ENCODE peak calls at places on chromosomes 3 and 15, in eight cellular contexts. One of them, this sample, is unnamed.

GRCh38 chr3:9396301-9396631 is 1.1 kb upstream of the SETD5 start:
- DNase-seq in esophagus muscularis mucosa: peak
- DNase-seq in H1: peak
- DNase-seq in K562: peak
- DNase-seq in prostate gland: peak
- DNase-seq in stomach: peak
- DNase-seq in spleen: no peak
- DNase-seq in breast epithelium: peak
- DNase-seq in this sample: peak

GRCh38 chr15:78047631-78048409 is 29.7 kb downstream of the TBC1D2B start:
- DNase-seq in K562: no peak
- DNase-seq in H1: no peak
- DNase-seq in spleen: no peak
- DNase-seq in breast epithelium: no peak
- DNase-seq in stomach: no peak
- DNase-seq in prostate gland: no peak
- DNase-seq in esophagus muscularis mucosa: no peak
- DNase-seq in this sample: no peak

GRCh38 chr3:115930922-115931321 is 307.6 kb downstream of the GAP43 start:
- DNase-seq in K562: no peak
- DNase-seq in spleen: no peak
- DNase-seq in breast epithelium: no peak
- DNase-seq in H1: no peak
- DNase-seq in prostate gland: no peak
- DNase-seq in esophagus muscularis mucosa: no peak
- DNase-seq in stomach: no peak
- DNase-seq in this sample: no peak

GRCh38 chr3:175149675-175150074 is 290.5 kb downstream of the NAALADL2 start:
- DNase-seq in esophagus muscularis mucosa: no peak
- DNase-seq in prostate gland: no peak
- DNase-seq in H1: no peak
- DNase-seq in K562: no peak
- DNase-seq in stomach: peak
- DNase-seq in breast epithelium: no peak
- DNase-seq in spleen: no peak
- DNase-seq in this sample: no peak

GRCh38 chr3:15339786-15340215 is 7.4 kb upstream of the SH3BP5 start:
- DNase-seq in H1: no peak
- DNase-seq in stomach: no peak
- DNase-seq in K562: peak
- DNase-seq in prostate gland: no peak
- DNase-seq in esophagus muscularis mucosa: no peak
- DNase-seq in breast epithelium: no peak
- DNase-seq in spleen: no peak
- DNase-seq in this sample: no peak

GRCh38 chr3:134427400-134428111 is 53.3 kb upstream of the AMOTL2 start:
- DNase-seq in esophagus muscularis mucosa: no peak
- DNase-seq in H1: no peak
- DNase-seq in prostate gland: no peak
- DNase-seq in stomach: no peak
- DNase-seq in spleen: no peak
- DNase-seq in K562: no peak
- DNase-seq in breast epithelium: no peak
- DNase-seq in this sample: peak

GRCh38 chr3:156474560-156475389 is 80.1 kb downstream of the SSR3 start:
- DNase-seq in breast epithelium: no peak
- DNase-seq in prostate gland: no peak
- DNase-seq in spleen: no peak
- DNase-seq in K562: peak
- DNase-seq in stomach: no peak
- DNase-seq in esophagus muscularis mucosa: no peak
- DNase-seq in H1: no peak
- DNase-seq in this sample: no peak

GRCh38 chr15:90598053-90598577 is 68.4 kb downstream of the CRTC3 start:
- DNase-seq in spleen: peak
- DNase-seq in esophagus muscularis mucosa: no peak
- DNase-seq in K562: peak
- DNase-seq in stomach: peak
- DNase-seq in H1: no peak
- DNase-seq in prostate gland: no peak
- DNase-seq in breast epithelium: no peak
- DNase-seq in this sample: peak

GRCh38 chr3:17955411-17955810 is 213.0 kb upstream of the TBC1D5 start:
- DNase-seq in K562: no peak
- DNase-seq in esophagus muscularis mucosa: no peak
- DNase-seq in H1: no peak
- DNase-seq in spleen: no peak
- DNase-seq in stomach: no peak
- DNase-seq in prostate gland: no peak
- DNase-seq in breast epithelium: no peak
- DNase-seq in this sample: no peak

GRCh38 chr3:158168996-158169573 is 59.2 kb downstream of the RSRC1 start:
- DNase-seq in stomach: no peak
- DNase-seq in breast epithelium: no peak
- DNase-seq in K562: no peak
- DNase-seq in H1: no peak
- DNase-seq in spleen: no peak
- DNase-seq in prostate gland: no peak
- DNase-seq in esophagus muscularis mucosa: no peak
- DNase-seq in this sample: no peak

GRCh38 chr3:23996058-23996457 is 51.0 kb downstream of the NR1D2 start:
- DNase-seq in esophagus muscularis mucosa: no peak
- DNase-seq in H1: no peak
- DNase-seq in breast epithelium: no peak
- DNase-seq in prostate gland: no peak
- DNase-seq in stomach: no peak
- DNase-seq in K562: no peak
- DNase-seq in spleen: no peak
- DNase-seq in this sample: no peak

GRCh38 chr3:157128771-157129671 is 30.9 kb downstream of the CCNL1 start:
- DNase-seq in esophagus muscularis mucosa: peak
- DNase-seq in K562: no peak
- DNase-seq in prostate gland: peak
- DNase-seq in stomach: peak
- DNase-seq in breast epithelium: peak
- DNase-seq in spleen: peak
- DNase-seq in H1: no peak
- DNase-seq in this sample: no peak

DNA sequence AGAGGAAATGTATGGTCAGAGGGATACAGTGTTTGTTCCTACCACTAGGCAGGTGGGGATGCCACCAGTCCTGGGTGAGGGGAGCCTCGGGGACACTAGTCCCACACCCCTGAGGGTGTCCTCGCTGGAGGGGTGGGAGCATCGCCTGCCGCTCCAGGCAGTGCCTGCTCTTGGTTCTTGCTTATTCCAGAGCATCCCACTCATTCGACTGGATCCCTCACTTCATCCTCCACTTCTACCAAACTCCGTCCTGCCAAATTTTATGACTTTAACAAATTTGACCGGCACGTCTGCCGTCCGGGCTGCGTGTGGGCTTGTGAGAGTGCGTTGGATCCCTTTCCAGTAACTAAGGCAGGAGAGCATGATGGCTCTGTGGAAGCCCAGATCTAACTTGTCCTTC is 34.8 kb downstream of the MGLL start:
- DNase-seq in spleen: peak
- DNase-seq in esophagus muscularis mucosa: no peak
- DNase-seq in breast epithelium: no peak
- DNase-seq in K562: no peak
- DNase-seq in prostate gland: no peak
- DNase-seq in stomach: no peak
- DNase-seq in H1: no peak
- DNase-seq in this sample: peak
- TF ChIP-seq POLR2AphosphoS5 in spleen: no peak
- TF ChIP-seq POLR2AphosphoS5 in esophagus muscularis mucosa: no peak
- TF ChIP-seq POLR2AphosphoS5 in breast epithelium: no peak
- TF ChIP-seq POLR2AphosphoS5 in K562: no peak
- TF ChIP-seq POLR2AphosphoS5 in prostate gland: no peak
- TF ChIP-seq POLR2AphosphoS5 in stomach: no peak
- TF ChIP-seq POLR2AphosphoS5 in H1: no peak
- TF ChIP-seq POLR2AphosphoS5 in this sample: no peak

GRCh38 chr3:48504051-48504946 is at the start of gene SHISA5:
- DNase-seq in breast epithelium: peak
- DNase-seq in prostate gland: peak
- DNase-seq in esophagus muscularis mucosa: no peak
- DNase-seq in stomach: peak
- DNase-seq in spleen: peak
- DNase-seq in K562: peak
- DNase-seq in H1: no peak
- DNase-seq in this sample: peak
- TF ChIP-seq POLR2AphosphoS5 in breast epithelium: peak
- TF ChIP-seq POLR2AphosphoS5 in prostate gland: peak
- TF ChIP-seq POLR2AphosphoS5 in esophagus muscularis mucosa: peak
- TF ChIP-seq POLR2AphosphoS5 in stomach: peak
- TF ChIP-seq POLR2AphosphoS5 in spleen: peak
- TF ChIP-seq POLR2AphosphoS5 in K562: no peak
- TF ChIP-seq POLR2AphosphoS5 in H1: no peak
- TF ChIP-seq POLR2AphosphoS5 in this sample: no peak

DNA sequence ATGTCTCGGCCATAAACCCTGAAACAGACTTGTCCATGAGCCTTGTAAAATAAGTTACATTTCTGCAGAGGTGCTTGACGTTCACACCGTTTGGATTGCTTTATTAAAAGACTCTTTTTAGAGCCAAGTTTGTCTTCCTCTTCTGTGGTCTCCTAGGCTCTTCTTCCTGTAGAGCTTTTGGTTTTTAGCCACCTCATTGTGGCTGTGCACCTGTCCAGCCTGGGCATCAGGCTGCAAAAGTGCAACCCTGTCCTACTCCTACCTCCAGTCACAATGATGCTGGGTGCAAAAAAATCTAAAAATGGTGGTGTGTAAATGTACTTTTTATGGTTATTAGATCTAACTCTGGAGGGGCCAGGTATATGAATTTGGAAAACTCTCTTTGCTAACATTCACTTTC is 2.8 kb upstream of the RIOX2 start:
- DNase-seq in stomach: no peak
- DNase-seq in esophagus muscularis mucosa: no peak
- DNase-seq in K562: no peak
- DNase-seq in breast epithelium: no peak
- DNase-seq in H1: no peak
- DNase-seq in prostate gland: no peak
- DNase-seq in spleen: no peak
- DNase-seq in this sample: no peak
- TF ChIP-seq POLR2AphosphoS5 in stomach: no peak
- TF ChIP-seq POLR2AphosphoS5 in esophagus muscularis mucosa: no peak
- TF ChIP-seq POLR2AphosphoS5 in K562: no peak
- TF ChIP-seq POLR2AphosphoS5 in breast epithelium: no peak
- TF ChIP-seq POLR2AphosphoS5 in H1: no peak
- TF ChIP-seq POLR2AphosphoS5 in prostate gland: no peak
- TF ChIP-seq POLR2AphosphoS5 in spleen: no peak
- TF ChIP-seq POLR2AphosphoS5 in this sample: no peak

DNA sequence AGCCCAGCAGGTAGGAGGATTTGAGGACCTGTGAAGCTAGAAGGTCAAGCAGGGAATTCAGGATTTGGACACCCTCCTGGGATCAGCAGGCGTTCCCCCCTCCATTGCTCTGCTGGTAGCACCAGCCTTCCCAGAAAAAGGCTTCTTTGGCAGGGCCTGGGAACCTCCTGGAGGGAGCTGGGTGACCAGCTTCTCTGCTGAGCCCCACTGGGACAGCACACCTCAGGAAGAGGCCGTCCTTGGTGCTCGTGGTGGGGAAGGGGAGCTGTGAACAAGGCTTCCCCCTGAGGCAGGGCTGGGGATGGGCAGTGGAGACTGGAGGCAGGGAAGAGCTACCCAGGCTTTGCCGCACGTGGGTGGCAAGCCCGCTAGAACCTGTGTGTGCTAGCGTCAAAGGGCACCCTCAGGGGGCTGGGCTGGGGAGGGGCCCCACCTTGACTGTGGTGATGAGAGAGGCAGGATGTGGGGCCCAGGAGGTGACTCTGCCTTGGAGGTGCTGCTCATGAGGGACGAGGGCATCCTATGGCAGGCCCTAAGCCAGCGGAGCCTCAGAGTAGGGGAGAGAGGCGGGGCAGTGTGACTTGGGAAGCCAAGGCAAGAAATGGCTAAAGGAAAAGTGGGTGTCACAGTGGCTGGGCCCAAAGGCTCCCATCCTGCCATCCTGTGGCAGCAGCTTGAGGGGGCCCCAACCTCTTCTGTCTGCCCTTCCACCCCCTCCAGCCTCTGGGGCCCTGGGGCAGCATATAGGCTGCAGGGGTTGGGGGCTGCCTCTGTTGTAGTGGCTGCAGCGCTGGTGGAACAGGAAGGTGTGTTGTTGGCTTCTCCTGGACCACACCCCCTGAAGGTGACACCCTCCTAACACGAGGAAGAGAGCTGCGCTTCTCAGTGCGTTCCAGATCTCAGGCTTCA is 20.7 kb downstream of the KLF13 start:
- DNase-seq in prostate gland: no peak
- DNase-seq in spleen: peak
- DNase-seq in stomach: no peak
- DNase-seq in K562: no peak
- DNase-seq in H1: no peak
- DNase-seq in esophagus muscularis mucosa: no peak
- DNase-seq in breast epithelium: no peak
- DNase-seq in this sample: no peak
- TF ChIP-seq POLR2AphosphoS5 in prostate gland: no peak
- TF ChIP-seq POLR2AphosphoS5 in spleen: peak
- TF ChIP-seq POLR2AphosphoS5 in stomach: no peak
- TF ChIP-seq POLR2AphosphoS5 in K562: no peak
- TF ChIP-seq POLR2AphosphoS5 in H1: no peak
- TF ChIP-seq POLR2AphosphoS5 in esophagus muscularis mucosa: no peak
- TF ChIP-seq POLR2AphosphoS5 in breast epithelium: no peak
- TF ChIP-seq POLR2AphosphoS5 in this sample: no peak

GRCh38 chr3:123618076-123618703 is 33.3 kb upstream of the HACD2 start:
- DNase-seq in spleen: no peak
- DNase-seq in breast epithelium: no peak
- DNase-seq in esophagus muscularis mucosa: no peak
- DNase-seq in stomach: no peak
- DNase-seq in prostate gland: no peak
- DNase-seq in K562: no peak
- DNase-seq in H1: no peak
- DNase-seq in this sample: no peak

GRCh38 chr3:123621510-123622189 is 36.8 kb upstream of the HACD2 start:
- DNase-seq in prostate gland: no peak
- DNase-seq in K562: no peak
- DNase-seq in breast epithelium: no peak
- DNase-seq in H1: no peak
- DNase-seq in stomach: no peak
- DNase-seq in esophagus muscularis mucosa: no peak
- DNase-seq in spleen: no peak
- DNase-seq in this sample: no peak

GRCh38 chr3:123620338-123620737 is 35.5 kb upstream of the HACD2 start:
- DNase-seq in prostate gland: peak
- DNase-seq in stomach: no peak
- DNase-seq in breast epithelium: no peak
- DNase-seq in H1: no peak
- DNase-seq in spleen: no peak
- DNase-seq in K562: no peak
- DNase-seq in esophagus muscularis mucosa: no peak
- DNase-seq in this sample: no peak

GRCh38 chr3:123616593-123616992 is 31.7 kb upstream of the HACD2 start:
- DNase-seq in breast epithelium: no peak
- DNase-seq in stomach: no peak
- DNase-seq in H1: no peak
- DNase-seq in spleen: no peak
- DNase-seq in esophagus muscularis mucosa: no peak
- DNase-seq in K562: no peak
- DNase-seq in prostate gland: no peak
- DNase-seq in this sample: no peak

GRCh38 chr3:123618768-123619484 is 34.1 kb upstream of the HACD2 start:
- DNase-seq in stomach: peak
- DNase-seq in prostate gland: peak
- DNase-seq in breast epithelium: no peak
- DNase-seq in H1: no peak
- DNase-seq in K562: no peak
- DNase-seq in esophagus muscularis mucosa: no peak
- DNase-seq in spleen: no peak
- DNase-seq in this sample: no peak
- TF ChIP-seq POLR2AphosphoS5 in stomach: no peak
- TF ChIP-seq POLR2AphosphoS5 in prostate gland: peak
- TF ChIP-seq POLR2AphosphoS5 in breast epithelium: no peak
- TF ChIP-seq POLR2AphosphoS5 in H1: no peak
- TF ChIP-seq POLR2AphosphoS5 in K562: no peak
- TF ChIP-seq POLR2AphosphoS5 in esophagus muscularis mucosa: peak
- TF ChIP-seq POLR2AphosphoS5 in spleen: no peak
- TF ChIP-seq POLR2AphosphoS5 in this sample: no peak

This sample was measured in suprapubic skin.